ENCODE peak calls at places on chromosomes 2 and 18, in eight cellular contexts. X, P, I, R, M, V, D and G are unnamed samples.

GRCh38 chr2:70121627-70122372 is 34.5 kb downstream of the PCBP1 start:
- DNase-seq in V (no peak), R (no peak), P (no peak), M (no peak), I (no peak), X (no peak), D (peak; percentile 54), G (no peak)

GRCh38 chr18:48715651-48716354 is 177.0 kb downstream of the CTIF start:
- DNase-seq in R (no peak), D (no peak), I (no peak), V (no peak), P (no peak), X (no peak), M (no peak), G (no peak)

GRCh38 chr2:71678874-71679273 is 225.5 kb downstream of the DYSF start:
- DNase-seq in D (no peak), V (no peak), I (no peak), P (no peak), X (no peak), R (no peak), M (no peak), G (no peak)

GRCh38 chr2:162233197-162233596 is 10.0 kb downstream of the FAP start:
- DNase-seq in R (no peak), X (no peak), D (no peak), M (no peak), I (no peak), V (peak; percentile 63), P (no peak), G (no peak)

GRCh38 chr18:8912348-8913057 is 190.0 kb upstream of the NDUFV2 start:
- DNase-seq in R (no peak), I (no peak), X (no peak), P (no peak), M (no peak), V (no peak), D (peak; percentile 69), G (no peak)

GRCh38 chr2:120148229-120148628 is 75.0 kb downstream of the TMEM185B start:
- DNase-seq in X (no peak), M (no peak), P (no peak), V (no peak), D (no peak), R (no peak), I (no peak), G (no peak)

GRCh38 chr2:241739651-241740050 is 5.2 kb downstream of the D2HGDH start:
- DNase-seq in X (no peak), D (no peak), I (peak; percentile 16), V (peak; percentile 56), R (no peak), P (peak; percentile 54), M (no peak), G (no peak)

GRCh38 chr2:127355407-127356008 is 32.3 kb downstream of the MAP3K2 start:
- DNase-seq in X (peak; percentile 22), V (peak; percentile 21), I (no peak), P (peak; percentile 63), R (no peak), M (peak; percentile 33), D (no peak), G (no peak)

GRCh38 chr2:198901894-198902293 is 555.8 kb downstream of the SATB2 start:
- DNase-seq in M (peak; percentile 8), P (no peak), X (peak; percentile 9), R (no peak), V (no peak), D (no peak), I (no peak), G (no peak)

GRCh38 chr2:1561793-1562521 is 148.7 kb downstream of the TPO start:
- DNase-seq in I (no peak), X (no peak), P (no peak), R (no peak), M (no peak), D (no peak), V (no peak), G (no peak)

GRCh38 chr2:38750793-38751042 is 443 bp downstream of the SRSF7 start:
- DNase-seq in I (peak; percentile 84), M (peak; percentile 91), V (no peak), R (peak; percentile 60), D (no peak), X (peak; percentile 80), P (peak; percentile 83), G (peak; percentile 80)

GRCh38 chr2:53445376-53446072 is 322.1 kb upstream of the CHAC2 start:
- DNase-seq in D (no peak), V (peak; percentile 27), I (no peak), P (no peak), M (no peak), R (no peak), X (no peak), G (no peak)

GRCh38 chr2:54042908-54043620 is 72.3 kb upstream of the PSME4 start:
- DNase-seq in R (no peak), I (no peak), V (no peak), X (no peak), D (no peak), P (no peak), M (no peak), G (no peak)

GRCh38 chr2:163600801-163601200 is 135.0 kb downstream of the FIGN start:
- DNase-seq in R (no peak), X (no peak), P (no peak), D (no peak), M (no peak), I (no peak), V (no peak), G (no peak)

GRCh38 chr2:172471168-172471567 is 43.8 kb downstream of the ITGA6 start:
- DNase-seq in R (no peak), P (no peak), I (no peak), V (no peak), X (no peak), M (no peak), D (no peak), G (no peak)

GRCh38 chr2:159725713-159726112 is 13.4 kb downstream of the MARCHF7 start:
- DNase-seq in X (no peak), P (no peak), I (no peak), V (no peak), R (no peak), M (no peak), D (no peak), G (no peak)
- H3K36me3 ChIP-seq in X (peaks cover 57% of the 10 kb centered on the region), P (peaks cover 9% of the 10 kb centered on the region), I (peaks cover 8% of the 10 kb centered on the region), V (peaks cover 4% of the 10 kb centered on the region), R (no peaks in the 10 kb centered on the region), M (peaks cover 89% of the 10 kb centered on the region), D (peaks cover under 1% of the 10 kb centered on the region), G (peaks cover under 1% of the 10 kb centered on the region)

DNA sequence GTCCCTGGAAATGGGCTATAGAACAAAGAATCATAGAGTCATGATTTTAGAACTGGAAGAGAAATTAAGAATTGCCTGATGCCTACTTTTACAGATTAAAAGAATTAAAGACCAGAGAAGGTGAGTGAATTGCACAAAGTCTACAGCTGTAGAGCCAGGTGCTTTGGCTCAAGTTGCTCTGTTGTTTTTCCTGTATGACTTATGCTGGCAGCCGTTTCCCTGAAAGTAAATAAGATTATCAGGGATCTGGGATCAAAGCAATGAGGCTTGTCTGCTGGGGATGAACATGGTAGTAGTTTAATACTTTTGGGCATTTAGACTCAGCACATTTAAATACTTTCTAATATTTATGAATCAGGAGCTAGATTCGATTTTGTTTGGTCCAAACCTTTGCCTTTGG is 166.9 kb downstream of the PRPF40A start:
- DNase-seq in R (no peak), P (no peak), M (no peak), D (no peak), V (no peak), I (no peak), X (no peak), G (no peak)
- H3K36me3 ChIP-seq in R (no peaks in the 10 kb centered on the region), P (no peaks in the 10 kb centered on the region), M (no peaks in the 10 kb centered on the region), D (no peaks in the 10 kb centered on the region), V (no peaks in the 10 kb centered on the region), I (no peaks in the 10 kb centered on the region), X (no peaks in the 10 kb centered on the region), G (no peaks in the 10 kb centered on the region)

DNA sequence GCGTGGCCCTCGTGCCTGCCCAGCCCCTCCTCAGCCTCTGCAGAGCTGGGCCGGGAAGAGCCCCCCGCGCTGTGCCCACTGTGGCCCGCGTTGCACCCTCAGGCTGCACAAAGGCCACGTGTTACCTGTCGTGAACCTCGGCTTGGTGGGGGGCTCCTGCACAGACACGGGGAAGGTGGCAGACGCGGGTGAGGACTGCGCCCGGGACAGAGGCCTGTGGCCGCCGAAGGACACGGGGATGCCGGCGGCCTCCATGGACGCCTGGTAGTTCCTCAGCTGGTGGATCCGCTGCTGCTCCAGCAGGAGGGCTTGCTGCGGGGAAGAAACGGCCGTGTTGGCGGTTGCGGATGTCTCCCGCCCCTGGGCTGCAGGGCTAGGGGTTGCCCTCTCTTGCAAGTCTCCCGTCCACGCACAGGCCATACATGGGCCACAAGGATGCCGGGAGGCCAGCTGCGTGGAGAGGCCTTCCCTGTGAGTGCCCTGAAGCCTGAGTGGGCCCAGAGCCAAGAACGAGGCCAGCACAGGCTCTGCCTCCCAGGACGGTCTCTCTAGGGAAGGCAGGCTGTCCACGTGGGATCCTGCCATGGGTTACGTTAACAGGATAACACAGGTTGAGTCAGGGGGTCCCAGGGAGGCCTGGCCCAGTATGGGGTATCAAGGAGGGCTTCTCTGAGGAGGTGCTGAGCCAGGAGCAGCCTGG is 263.7 kb downstream of the TWIST2 start:
- DNase-seq in X (no peak), V (no peak), M (no peak), R (no peak), P (no peak), I (no peak), D (no peak), G (peak; percentile 55)
- H3K36me3 ChIP-seq in X (peaks cover 7% of the 10 kb centered on the region), V (peaks cover 4% of the 10 kb centered on the region), M (no peaks in the 10 kb centered on the region), R (no peaks in the 10 kb centered on the region), P (peaks cover 47% of the 10 kb centered on the region), I (peaks cover 13% of the 10 kb centered on the region), D (no peaks in the 10 kb centered on the region), G (peaks cover 17% of the 10 kb centered on the region)

GRCh38 chr18:36812686-36813085 is 16.1 kb downstream of the TPGS2 start:
- DNase-seq in M (no peak), D (no peak), V (peak; percentile 44), X (no peak), I (no peak), R (no peak), P (no peak), G (no peak)

GRCh38 chr18:36811955-36812354 is 16.8 kb downstream of the TPGS2 start:
- DNase-seq in X (no peak), M (no peak), R (no peak), D (no peak), P (no peak), V (no peak), I (no peak), G (no peak)

GRCh38 chr18:36814994-36815393 is 13.8 kb downstream of the TPGS2 start:
- DNase-seq in D (no peak), V (no peak), X (peak; percentile 18), I (no peak), P (no peak), M (no peak), R (no peak), G (peak; percentile 14)

GRCh38 chr18:36813753-36814130 is 15.1 kb downstream of the TPGS2 start:
- DNase-seq in V (no peak), M (no peak), R (no peak), D (no peak), I (no peak), P (no peak), X (no peak), G (no peak)

DNA sequence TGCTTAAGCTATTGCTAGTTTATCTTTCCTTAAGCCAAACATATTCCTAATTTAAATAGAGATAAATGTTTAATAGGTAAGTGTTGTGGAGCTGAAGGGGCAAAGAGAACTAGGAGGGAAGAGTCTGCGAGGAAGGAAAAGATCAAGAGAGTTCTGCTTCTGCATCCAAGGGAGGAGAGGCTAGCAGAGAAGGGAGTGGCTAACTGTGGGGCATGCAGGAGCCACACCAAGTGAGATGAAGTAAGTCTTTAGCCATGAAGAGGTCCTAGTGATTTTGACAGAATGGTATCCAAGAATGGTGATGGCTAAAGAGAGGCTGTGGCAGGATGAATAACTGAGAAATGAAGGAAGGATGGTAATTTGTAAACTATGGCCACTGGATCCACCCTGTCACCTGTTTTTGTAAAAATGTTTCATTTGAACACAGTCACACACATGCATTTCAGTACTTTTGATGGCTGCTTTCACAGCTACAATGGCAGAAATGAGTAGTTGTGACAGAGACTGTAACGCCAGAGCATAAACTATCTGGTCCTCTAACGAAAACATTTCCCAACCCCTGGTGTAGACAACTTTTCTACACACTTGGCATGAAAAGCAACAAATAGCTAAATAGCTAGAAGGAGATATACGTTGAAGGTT is 15.6 kb downstream of the TPGS2 start:
- DNase-seq in P (no peak), X (no peak), D (no peak), M (no peak), R (no peak), V (no peak), I (no peak), G (no peak)
- H3K36me3 ChIP-seq in P (peaks cover 13% of the 10 kb centered on the region), X (peaks cover 20% of the 10 kb centered on the region), D (peaks cover 7% of the 10 kb centered on the region), M (peaks cover 8% of the 10 kb centered on the region), R (no peaks in the 10 kb centered on the region), V (no peaks in the 10 kb centered on the region), I (no peaks in the 10 kb centered on the region), G (no peaks in the 10 kb centered on the region)